ENCODE peak calls at places on chromosome 15, in seven cellular contexts. One of them, this sample, is unnamed.

GRCh38 chr15:54307252-54307902 is 329.1 kb downstream of the UNC13C start:
- DNase-seq in PC-9: no peak
- DNase-seq in HepG2: no peak
- DNase-seq in A549: no peak
- DNase-seq in mesenchymal stem cell: no peak
- DNase-seq in endothelial cell of umbilical vein: no peak
- DNase-seq in H9: no peak
- DNase-seq in this sample: no peak

GRCh38 chr15:71055461-71055860 is 59.8 kb upstream of the THSD4 start:
- DNase-seq in mesenchymal stem cell: peak
- DNase-seq in H9: no peak
- DNase-seq in endothelial cell of umbilical vein: peak
- DNase-seq in PC-9: no peak
- DNase-seq in HepG2: no peak
- DNase-seq in A549: peak
- DNase-seq in this sample: no peak

GRCh38 chr15:57747206-57747605 is 40.7 kb downstream of the POLR2M start:
- DNase-seq in H9: no peak
- DNase-seq in A549: no peak
- DNase-seq in PC-9: no peak
- DNase-seq in mesenchymal stem cell: no peak
- DNase-seq in HepG2: no peak
- DNase-seq in endothelial cell of umbilical vein: no peak
- DNase-seq in this sample: peak

GRCh38 chr15:40871749-40872617 is 2.1 kb downstream of the RHOV start:
- DNase-seq in mesenchymal stem cell: no peak
- DNase-seq in PC-9: peak
- DNase-seq in H9: peak
- DNase-seq in endothelial cell of umbilical vein: no peak
- DNase-seq in HepG2: no peak
- DNase-seq in A549: no peak
- DNase-seq in this sample: peak

GRCh38 chr15:98730860-98731711 is 82.7 kb downstream of the IGF1R start:
- DNase-seq in endothelial cell of umbilical vein: no peak
- DNase-seq in PC-9: no peak
- DNase-seq in A549: no peak
- DNase-seq in mesenchymal stem cell: no peak
- DNase-seq in HepG2: no peak
- DNase-seq in H9: no peak
- DNase-seq in this sample: no peak

GRCh38 chr15:91694829-91695205 is 158.7 kb upstream of the SLCO3A1 start:
- DNase-seq in H9: no peak
- DNase-seq in mesenchymal stem cell: no peak
- DNase-seq in A549: peak
- DNase-seq in PC-9: no peak
- DNase-seq in HepG2: peak
- DNase-seq in endothelial cell of umbilical vein: no peak
- DNase-seq in this sample: peak

GRCh38 chr15:39255760-39256159 is 325.1 kb upstream of the THBS1 start:
- DNase-seq in endothelial cell of umbilical vein: no peak
- DNase-seq in A549: no peak
- DNase-seq in mesenchymal stem cell: no peak
- DNase-seq in H9: no peak
- DNase-seq in PC-9: no peak
- DNase-seq in HepG2: no peak
- DNase-seq in this sample: no peak

GRCh38 chr15:25883860-25884259 is 20.7 kb upstream of the ATP10A start:
- DNase-seq in PC-9: no peak
- DNase-seq in endothelial cell of umbilical vein: no peak
- DNase-seq in A549: peak
- DNase-seq in mesenchymal stem cell: no peak
- DNase-seq in H9: no peak
- DNase-seq in HepG2: peak
- DNase-seq in this sample: peak

GRCh38 chr15:40894689-40895308 is 549 bp downstream of the VPS18 start:
- DNase-seq in H9: peak
- DNase-seq in A549: peak
- DNase-seq in PC-9: peak
- DNase-seq in mesenchymal stem cell: peak
- DNase-seq in HepG2: peak
- DNase-seq in endothelial cell of umbilical vein: peak
- DNase-seq in this sample: peak

GRCh38 chr15:73986055-73986775 is 5.9 kb downstream of the STOML1 start:
- DNase-seq in PC-9: no peak
- DNase-seq in mesenchymal stem cell: peak
- DNase-seq in A549: no peak
- DNase-seq in endothelial cell of umbilical vein: no peak
- DNase-seq in HepG2: no peak
- DNase-seq in H9: no peak
- DNase-seq in this sample: no peak

DNA sequence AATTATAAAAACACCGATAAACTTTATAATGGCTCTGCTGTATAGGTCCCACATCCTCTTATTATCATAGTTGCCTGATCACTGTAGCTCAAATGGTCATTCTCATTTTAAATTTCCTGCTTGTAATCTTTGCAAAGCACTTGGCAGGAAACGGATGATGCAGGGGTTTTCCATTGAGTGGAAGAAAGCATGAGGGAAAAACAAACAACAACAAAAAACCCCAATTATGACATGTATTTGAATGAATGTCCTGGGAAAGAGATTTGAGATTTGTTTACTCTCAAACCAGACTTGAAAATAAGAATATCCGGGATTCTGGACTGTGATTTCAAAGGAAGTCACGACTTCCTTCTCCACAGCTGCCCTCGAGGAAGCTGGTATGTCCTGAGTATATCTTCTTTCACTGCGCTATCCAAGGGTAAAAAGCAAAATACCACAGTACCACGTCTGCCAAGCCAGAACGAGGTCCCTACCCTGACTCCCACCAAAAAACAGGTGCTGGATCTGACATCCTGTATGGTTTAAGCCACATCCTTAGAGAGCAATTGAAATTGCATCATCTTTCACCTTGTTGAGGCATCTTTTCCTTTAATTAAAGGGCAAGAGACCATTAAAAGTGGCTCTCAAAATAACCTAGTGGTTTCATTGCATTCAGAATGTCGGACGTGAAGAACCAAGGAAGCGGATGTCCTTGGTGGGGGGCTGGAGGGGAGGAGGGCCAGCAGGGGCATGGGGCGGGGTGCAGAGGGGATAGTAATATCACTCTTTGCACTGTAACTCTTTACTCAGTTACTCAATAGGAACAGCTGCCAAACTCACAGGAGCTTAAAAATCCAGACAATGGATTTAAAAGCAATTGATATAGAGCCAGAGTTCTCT is 13.5 kb upstream of the TIPIN start:
- DNase-seq in A549: peak
- DNase-seq in PC-9: peak
- DNase-seq in mesenchymal stem cell: peak
- DNase-seq in endothelial cell of umbilical vein: peak
- DNase-seq in H9: no peak
- DNase-seq in HepG2: no peak
- DNase-seq in this sample: no peak
- H3K4me2 ChIP-seq in A549: peak
- H3K4me2 ChIP-seq in PC-9: peak
- H3K4me2 ChIP-seq in mesenchymal stem cell: no peak
- H3K4me2 ChIP-seq in endothelial cell of umbilical vein: peak
- H3K4me2 ChIP-seq in H9: no peak
- H3K4me2 ChIP-seq in HepG2: peak
- H3K4me2 ChIP-seq in this sample: no peak

DNA sequence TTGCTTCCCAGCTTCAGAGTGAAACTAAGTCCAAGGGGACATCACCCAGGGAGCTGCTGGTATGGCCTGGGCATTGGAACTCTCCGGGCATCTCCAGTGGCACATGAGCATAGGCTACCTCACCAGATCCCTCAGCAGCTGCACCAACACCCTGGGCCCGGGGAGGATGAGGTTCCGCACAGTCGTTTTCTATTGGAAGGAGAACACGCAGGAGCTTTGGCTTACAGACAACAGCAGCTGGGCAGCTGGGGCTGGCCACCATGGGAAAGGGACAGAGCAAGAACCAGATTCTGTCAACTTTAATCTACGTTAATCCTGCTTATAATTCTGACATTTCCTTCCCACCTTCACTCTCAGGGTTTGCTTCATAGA is 65.5 kb downstream of the MYO1E start:
- DNase-seq in mesenchymal stem cell: no peak
- DNase-seq in HepG2: no peak
- DNase-seq in H9: no peak
- DNase-seq in endothelial cell of umbilical vein: no peak
- DNase-seq in A549: no peak
- DNase-seq in PC-9: no peak
- DNase-seq in this sample: no peak
- H3K4me2 ChIP-seq in mesenchymal stem cell: no peak
- H3K4me2 ChIP-seq in HepG2: no peak
- H3K4me2 ChIP-seq in H9: no peak
- H3K4me2 ChIP-seq in endothelial cell of umbilical vein: no peak
- H3K4me2 ChIP-seq in A549: peak
- H3K4me2 ChIP-seq in PC-9: no peak
- H3K4me2 ChIP-seq in this sample: no peak

GRCh38 chr15:93247466-93248121 is 158.6 kb upstream of the RGMA start:
- DNase-seq in endothelial cell of umbilical vein: no peak
- DNase-seq in H9: no peak
- DNase-seq in PC-9: no peak
- DNase-seq in HepG2: no peak
- DNase-seq in mesenchymal stem cell: no peak
- DNase-seq in A549: no peak
- DNase-seq in this sample: no peak
- H3K4me2 ChIP-seq in endothelial cell of umbilical vein: no peak
- H3K4me2 ChIP-seq in H9: no peak
- H3K4me2 ChIP-seq in PC-9: no peak
- H3K4me2 ChIP-seq in HepG2: no peak
- H3K4me2 ChIP-seq in mesenchymal stem cell: no peak
- H3K4me2 ChIP-seq in A549: no peak
- H3K4me2 ChIP-seq in this sample: no peak

GRCh38 chr15:51668446-51668845 is 12.9 kb upstream of the SCG3 start:
- DNase-seq in PC-9: no peak
- DNase-seq in HepG2: no peak
- DNase-seq in H9: no peak
- DNase-seq in mesenchymal stem cell: no peak
- DNase-seq in endothelial cell of umbilical vein: no peak
- DNase-seq in A549: no peak
- DNase-seq in this sample: no peak

GRCh38 chr15:51669381-51669780 is 11.9 kb upstream of the SCG3 start:
- DNase-seq in PC-9: no peak
- DNase-seq in H9: no peak
- DNase-seq in A549: no peak
- DNase-seq in mesenchymal stem cell: no peak
- DNase-seq in endothelial cell of umbilical vein: no peak
- DNase-seq in HepG2: no peak
- DNase-seq in this sample: no peak

GRCh38 chr15:51675234-51675633 is 6.1 kb upstream of the SCG3 start:
- DNase-seq in mesenchymal stem cell: no peak
- DNase-seq in H9: no peak
- DNase-seq in HepG2: no peak
- DNase-seq in A549: no peak
- DNase-seq in endothelial cell of umbilical vein: no peak
- DNase-seq in PC-9: no peak
- DNase-seq in this sample: no peak

GRCh38 chr15:51672913-51673857 is 8.1 kb upstream of the SCG3 start:
- DNase-seq in PC-9: no peak
- DNase-seq in A549: no peak
- DNase-seq in endothelial cell of umbilical vein: no peak
- DNase-seq in H9: no peak
- DNase-seq in mesenchymal stem cell: no peak
- DNase-seq in HepG2: no peak
- DNase-seq in this sample: peak

DNA sequence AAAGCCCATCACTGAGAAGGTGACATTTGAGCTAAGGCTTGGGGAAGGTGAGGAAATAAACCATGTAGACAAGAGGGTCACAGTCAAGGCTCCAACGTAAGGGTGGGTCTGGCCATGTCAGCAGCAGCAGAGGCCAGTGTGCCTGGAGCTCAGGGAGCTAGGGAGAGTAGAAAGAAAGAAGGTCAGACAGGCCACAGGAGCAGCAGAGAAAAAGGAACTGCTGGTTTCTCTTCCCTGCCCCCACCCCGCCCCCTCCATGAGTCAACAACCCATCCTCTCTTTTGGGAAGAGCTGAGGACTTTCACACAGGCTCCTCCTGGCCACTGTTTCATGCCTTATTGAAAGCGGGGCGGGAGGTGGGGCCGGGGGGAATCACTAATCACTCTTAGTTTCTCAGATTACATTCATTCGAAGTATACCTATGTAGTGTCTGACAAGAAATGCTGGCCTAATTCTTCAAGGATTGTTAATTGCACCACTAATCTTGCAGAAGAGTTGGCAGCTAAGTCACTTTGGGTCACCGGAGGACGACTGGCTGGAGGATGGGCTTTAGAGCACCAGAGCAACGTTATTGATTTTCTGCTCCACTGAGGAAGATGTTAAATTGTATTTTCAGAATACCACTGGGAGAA is 9.1 kb upstream of the SCG3 start:
- DNase-seq in PC-9: no peak
- DNase-seq in mesenchymal stem cell: no peak
- DNase-seq in H9: no peak
- DNase-seq in A549: no peak
- DNase-seq in HepG2: no peak
- DNase-seq in endothelial cell of umbilical vein: no peak
- DNase-seq in this sample: no peak
- H3K4me2 ChIP-seq in PC-9: no peak
- H3K4me2 ChIP-seq in mesenchymal stem cell: no peak
- H3K4me2 ChIP-seq in H9: no peak
- H3K4me2 ChIP-seq in A549: no peak
- H3K4me2 ChIP-seq in HepG2: no peak
- H3K4me2 ChIP-seq in endothelial cell of umbilical vein: no peak
- H3K4me2 ChIP-seq in this sample: no peak

GRCh38 chr15:65900488-65900887 is 31.2 kb downstream of the RAB11A start:
- DNase-seq in A549: no peak
- DNase-seq in PC-9: no peak
- DNase-seq in mesenchymal stem cell: no peak
- DNase-seq in endothelial cell of umbilical vein: no peak
- DNase-seq in H9: no peak
- DNase-seq in HepG2: no peak
- DNase-seq in this sample: no peak

GRCh38 chr15:65902373-65902772 is 33.1 kb downstream of the RAB11A start:
- DNase-seq in H9: peak
- DNase-seq in endothelial cell of umbilical vein: peak
- DNase-seq in PC-9: peak
- DNase-seq in A549: peak
- DNase-seq in mesenchymal stem cell: peak
- DNase-seq in HepG2: peak
- DNase-seq in this sample: peak

GRCh38 chr15:65903296-65904073 is 34.2 kb downstream of the RAB11A start:
- DNase-seq in endothelial cell of umbilical vein: no peak
- DNase-seq in HepG2: peak
- DNase-seq in PC-9: no peak
- DNase-seq in A549: no peak
- DNase-seq in H9: peak
- DNase-seq in mesenchymal stem cell: peak
- DNase-seq in this sample: peak

GRCh38 chr15:65901336-65901735 is 32.0 kb downstream of the RAB11A start:
- DNase-seq in endothelial cell of umbilical vein: no peak
- DNase-seq in A549: no peak
- DNase-seq in HepG2: no peak
- DNase-seq in mesenchymal stem cell: no peak
- DNase-seq in PC-9: no peak
- DNase-seq in H9: no peak
- DNase-seq in this sample: peak

DNA sequence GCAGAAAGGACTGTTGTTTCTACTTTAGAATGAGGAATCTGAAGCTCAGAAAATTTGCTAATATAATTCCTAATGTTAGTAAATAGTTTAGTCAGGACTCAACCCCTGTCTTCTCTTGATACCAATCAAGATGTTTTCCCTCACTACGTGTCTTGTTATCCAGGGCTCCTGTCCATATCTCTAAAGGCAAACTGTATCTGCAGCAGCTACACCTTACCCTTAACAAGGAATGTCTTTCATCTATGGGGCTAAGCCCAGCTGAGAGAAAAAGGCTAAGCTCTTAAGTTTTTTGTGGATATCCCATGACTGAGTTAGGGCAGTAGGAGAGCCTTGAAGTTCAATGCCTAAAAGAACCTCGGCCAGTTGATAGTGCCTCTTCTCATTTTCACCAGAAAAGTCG is 32.5 kb downstream of the RAB11A start:
- DNase-seq in H9: no peak
- DNase-seq in mesenchymal stem cell: no peak
- DNase-seq in endothelial cell of umbilical vein: no peak
- DNase-seq in A549: no peak
- DNase-seq in HepG2: no peak
- DNase-seq in PC-9: no peak
- DNase-seq in this sample: peak
- H3K4me2 ChIP-seq in H9: no peak
- H3K4me2 ChIP-seq in mesenchymal stem cell: no peak
- H3K4me2 ChIP-seq in endothelial cell of umbilical vein: no peak
- H3K4me2 ChIP-seq in A549: peak
- H3K4me2 ChIP-seq in HepG2: no peak
- H3K4me2 ChIP-seq in PC-9: peak
- H3K4me2 ChIP-seq in this sample: no peak